ENCODE peak calls at places on chromosome 5, in nine cellular contexts. J, E, I, P, G, U, X, K and F are unnamed samples.
A peak's percentile ranks its signal among the peaks of the same experiment; 100 is the strongest.

GRCh38 chr5:36606437-36607113 is at the start of gene SLC1A3:
- DNase-seq in J (peak; percentile 58), E (peak; percentile 62), I (peak; percentile 80), P (peak; percentile 68), G (no peak), U (peak; percentile 81), X (no peak), K (peak; percentile 78), F (peak; percentile 69)

GRCh38 chr5:132776077-132776931 is 735 bp downstream of the SEPTIN8 start:
- DNase-seq in J (no peak), E (peak; percentile 51), I (no peak), P (no peak), G (no peak), U (peak; percentile 35), X (no peak), K (peak; percentile 65), F (peak; percentile 60)

GRCh38 chr5:164868761-164869160 is 1363.3 kb downstream of the MAT2B start:
- DNase-seq in J (no peak), E (no peak), I (no peak), P (no peak), G (no peak), U (no peak), X (no peak), K (no peak), F (no peak)

GRCh38 chr5:150989695-150990094 is 30.7 kb upstream of the GPX3 start:
- DNase-seq in J (no peak), E (no peak), I (peak; percentile 2), P (no peak), G (no peak), U (peak; percentile 13), X (no peak), K (no peak), F (no peak)

GRCh38 chr5:42745426-42745825 is 11.2 kb upstream of the CCDC152 start:
- DNase-seq in J (no peak), E (peak; percentile 16), I (peak; percentile 19), P (no peak), G (no peak), U (peak; percentile 43), X (no peak), K (peak; percentile 30), F (no peak)

GRCh38 chr5:134426362-134426761 is 14.7 kb upstream of the CDKN2AIPNL start:
- DNase-seq in J (no peak), E (no peak), I (no peak), P (no peak), G (no peak), U (no peak), X (no peak), K (no peak), F (no peak)

GRCh38 chr5:122401991-122402710 is 90.1 kb downstream of the SNCAIP start:
- DNase-seq in J (no peak), E (no peak), I (no peak), P (no peak), G (no peak), U (no peak), X (no peak), K (no peak), F (no peak)

GRCh38 chr5:3200356-3200755 is 395.3 kb upstream of the IRX1 start:
- DNase-seq in J (no peak), E (no peak), I (no peak), P (no peak), G (no peak), U (no peak), X (peak; percentile 25), K (no peak), F (no peak)

GRCh38 chr5:168269950-168270349 is 21.5 kb upstream of the WWC1 start:
- DNase-seq in J (no peak), E (no peak), I (peak; percentile 90), P (peak; percentile 13), G (no peak), U (peak; percentile 38), X (peak; percentile 5), K (no peak), F (no peak)

GRCh38 chr5:158958048-158958994 is 141.4 kb downstream of the EBF1 start:
- DNase-seq in J (no peak), E (peak; percentile 30), I (no peak), P (no peak), G (no peak), U (no peak), X (no peak), K (no peak), F (no peak)

GRCh38 chr5:169971780-169972179 is 8.5 kb downstream of the INSYN2B start:
- DNase-seq in J (no peak), E (no peak), I (no peak), P (no peak), G (no peak), U (no peak), X (no peak), K (no peak), F (no peak)

GRCh38 chr5:62502456-62503101 is 76.0 kb upstream of the LRRC70 start:
- DNase-seq in J (no peak), E (no peak), I (no peak), P (no peak), G (no peak), U (no peak), X (no peak), K (no peak), F (no peak)

GRCh38 chr5:140114341-140115185 is 654 bp downstream of the PURA start:
- DNase-seq in J (no peak), E (peak; percentile 60), I (peak; percentile 70), P (peak; percentile 55), G (no peak), U (peak; percentile 71), X (no peak), K (peak; percentile 28), F (peak; percentile 57)

GRCh38 chr5:7869474-7870136 is 657 bp downstream of the MTRR start:
- DNase-seq in J (no peak), E (no peak), I (no peak), P (no peak), G (no peak), U (no peak), X (no peak), K (no peak), F (no peak)

GRCh38 chr5:168153263-168153930 is 138.0 kb upstream of the WWC1 start:
- DNase-seq in J (no peak), E (no peak), I (no peak), P (no peak), G (no peak), U (no peak), X (no peak), K (no peak), F (no peak)

GRCh38 chr5:59086024-59086423 is 503.1 kb downstream of the RAB3C start:
- DNase-seq in J (no peak), E (no peak), I (no peak), P (no peak), G (no peak), U (no peak), X (no peak), K (no peak), F (no peak)

GRCh38 chr5:1101991-1102713 is 9.7 kb downstream of the SLC12A7 start:
- DNase-seq in J (no peak), E (peak; percentile 76), I (peak; percentile 58), P (peak; percentile 18), G (no peak), U (peak; percentile 64), X (no peak), K (no peak), F (no peak)

GRCh38 chr5:179801304-179802206 is 5.1 kb downstream of the MGAT4B start:
- DNase-seq in J (no peak), E (peak; percentile 80), I (peak; percentile 66), P (peak; percentile 48), G (peak; percentile 50), U (peak; percentile 68), X (no peak), K (peak; percentile 81), F (peak; percentile 19)

GRCh38 chr5:1376921-1377320 is 32.0 kb upstream of the CLPTM1L start:
- DNase-seq in J (no peak), E (no peak), I (no peak), P (no peak), G (no peak), U (no peak), X (no peak), K (no peak), F (no peak)

GRCh38 chr5:1294839-1295649 is at the start of gene TERT:
- DNase-seq in J (no peak), E (peak; percentile 90), I (no peak), P (no peak), G (peak; percentile 48), U (no peak), X (no peak), K (peak; percentile 46), F (no peak)

GRCh38 chr5:136276946-136277345 is 84.0 kb upstream of the SMIM32 start:
- DNase-seq in J (no peak), E (no peak), I (peak; percentile 0), P (no peak), G (no peak), U (peak; percentile 26), X (no peak), K (no peak), F (no peak)

GRCh38 chr5:65066385-65066784 is 297.7 kb downstream of the CWC27 start:
- DNase-seq in J (no peak), E (no peak), I (no peak), P (no peak), G (no peak), U (no peak), X (no peak), K (no peak), F (no peak)

GRCh38 chr5:35188041-35188457 is 42.2 kb downstream of the PRLR start:
- DNase-seq in J (no peak), E (no peak), I (no peak), P (no peak), G (no peak), U (no peak), X (no peak), K (no peak), F (no peak)

GRCh38 chr5:142235050-142235797 is 89.6 kb downstream of the SPRY4 start:
- DNase-seq in J (no peak), E (peak; percentile 22), I (no peak), P (no peak), G (no peak), U (no peak), X (no peak), K (no peak), F (no peak)

GRCh38 chr5:109654455-109654854 is 35.3 kb upstream of the MAN2A1 start:
- DNase-seq in J (no peak), E (no peak), I (no peak), P (no peak), G (no peak), U (no peak), X (no peak), K (no peak), F (no peak)

GRCh38 chr5:95817430-95817829 is 5.1 kb downstream of the GLRX start:
- DNase-seq in J (no peak), E (peak; percentile 37), I (peak; percentile 93), P (peak; percentile 76), G (no peak), U (no peak), X (no peak), K (no peak), F (no peak)

GRCh38 chr5:98163796-98164493 is 609.5 kb upstream of the RGMB start:
- DNase-seq in J (no peak), E (no peak), I (no peak), P (no peak), G (no peak), U (no peak), X (no peak), K (no peak), F (no peak)

GRCh38 chr5:151064916-151065499 is 15.8 kb downstream of the TNIP1 start:
- DNase-seq in J (no peak), E (no peak), I (no peak), P (no peak), G (no peak), U (no peak), X (no peak), K (no peak), F (no peak)

GRCh38 chr5:128674837-128675446 is 136.9 kb upstream of the FBN2 start:
- DNase-seq in J (no peak), E (peak; percentile 45), I (peak; percentile 47), P (peak; percentile 57), G (no peak), U (peak; percentile 68), X (no peak), K (peak; percentile 56), F (no peak)

GRCh38 chr5:9622891-9623547 is 7.1 kb downstream of the TAS2R1 start:
- DNase-seq in J (no peak), E (no peak), I (peak; percentile 86), P (peak; percentile 93), G (no peak), U (peak; percentile 89), X (no peak), K (no peak), F (no peak)